ENCODE peak calls at places on chromosome 7, in five cellular contexts. N is GM12865, I is ovary, Q is A549, G is mesothelial cell of epicardium. K is an unnamed sample.

GRCh38 chr7:9958461-9958860 is 1015.2 kb upstream of the PHF14 start:
- DNase-seq in N (no peak), Q (no peak), I (no peak), G (no peak), K (no peak)

GRCh38 chr7:117308891-117309290 is 14.0 kb downstream of the WNT2 start:
- DNase-seq in Q (no peak), N (no peak), G (no peak), I (no peak), K (no peak)

GRCh38 chr7:137804819-137805218 is 42.0 kb downstream of the DGKI start:
- DNase-seq in N (no peak), G (no peak), I (no peak), Q (no peak), K (no peak)

GRCh38 chr7:30893357-30893756 is 18.3 kb upstream of the AQP1 start:
- DNase-seq in I (no peak), Q (no peak), G (no peak), N (no peak), K (no peak)

GRCh38 chr7:112009081-112009480 is 197.1 kb downstream of the DOCK4 start:
- DNase-seq in I (no peak), G (no peak), Q (no peak), N (peak; percentile 26), K (no peak)

GRCh38 chr7:30911133-30911532 is 520 bp upstream of the AQP1 start:
- DNase-seq in N (no peak), Q (no peak), G (no peak), I (no peak), K (no peak)

GRCh38 chr7:101743241-101743994 is 74.0 kb upstream of the CUX1 start:
- DNase-seq in Q (peak; percentile 60), I (peak; percentile 56), G (peak; percentile 76), N (peak; percentile 81), K (peak; percentile 53)

GRCh38 chr7:149489391-149490024 is 8.1 kb downstream of the ZNF746 start:
- DNase-seq in G (no peak), Q (peak; percentile 58), N (no peak), I (no peak), K (no peak)

GRCh38 chr7:30411897-30412296 is 66.7 kb downstream of the NOD1 start:
- DNase-seq in I (no peak), Q (no peak), G (no peak), N (no peak), K (no peak)

GRCh38 chr7:31517513-31517912 is 3.6 kb downstream of the ITPRID1 start:
- DNase-seq in G (no peak), N (no peak), Q (no peak), I (no peak), K (no peak)

GRCh38 chr7:94012748-94013147 is 8.6 kb upstream of the BET1 start:
- DNase-seq in N (no peak), G (no peak), I (no peak), Q (no peak), K (no peak)

GRCh38 chr7:151514461-151515396 is 5.0 kb downstream of the RHEB start:
- DNase-seq in N (no peak), I (no peak), G (no peak), Q (no peak), K (no peak)

GRCh38 chr7:22723171-22723601 is 3.8 kb upstream of the IL6 start:
- DNase-seq in G (no peak), Q (no peak), I (no peak), N (peak; percentile 46), K (no peak)

GRCh38 chr7:141430426-141431142 is 120.6 kb upstream of the AGK start:
- DNase-seq in Q (no peak), I (no peak), G (no peak), N (no peak), K (no peak)

GRCh38 chr7:111098926-111099250 is 8.0 kb downstream of the LRRN3 start:
- DNase-seq in G (no peak), N (no peak), I (no peak), Q (no peak), K (no peak)

GRCh38 chr7:28623105-28623730 is 210.9 kb downstream of the CREB5 start:
- DNase-seq in G (no peak), I (no peak), Q (no peak), N (peak; percentile 21), K (no peak)

GRCh38 chr7:17123020-17123419 is 175.4 kb upstream of the AHR start:
- DNase-seq in Q (no peak), G (no peak), N (peak; percentile 29), I (no peak), K (no peak)

GRCh38 chr7:28539289-28539981 is 127.1 kb downstream of the CREB5 start:
- DNase-seq in Q (no peak), G (no peak), I (no peak), N (peak; percentile 95), K (no peak)

GRCh38 chr7:117312593-117312992 is 10.3 kb downstream of the WNT2 start:
- DNase-seq in G (no peak), I (no peak), Q (no peak), N (no peak), K (no peak)

GRCh38 chr7:83574616-83575015 is 74.3 kb downstream of the SEMA3E start:
- DNase-seq in Q (no peak), G (no peak), N (no peak), I (no peak), K (no peak)

GRCh38 chr7:102875700-102876192 is 37.1 kb upstream of the LRRC17 start:
- DNase-seq in Q (peak; percentile 96), I (no peak), N (no peak), G (no peak), K (no peak)

GRCh38 chr7:80806653-80807052 is 112.2 kb downstream of the SEMA3C start:
- DNase-seq in I (no peak), Q (no peak), N (no peak), G (no peak), K (no peak)

GRCh38 chr7:116232920-116233319 is 22.6 kb downstream of the TES start:
- DNase-seq in G (no peak), I (no peak), N (no peak), Q (no peak), K (no peak)

GRCh38 chr7:152341039-152341913 is 94.5 kb downstream of the KMT2C start:
- DNase-seq in I (no peak), N (peak; percentile 59), Q (peak; percentile 71), G (no peak), K (no peak)

GRCh38 chr7:122802211-122802833 is 83.9 kb downstream of the CADPS2 start:
- DNase-seq in N (peak; percentile 33), Q (no peak), I (no peak), G (no peak), K (no peak)

GRCh38 chr7:138245682-138246081 is 169.4 kb downstream of the AKR1D1 start:
- DNase-seq in N (no peak), G (no peak), Q (no peak), I (no peak), K (no peak)

GRCh38 chr7:26918241-26918640 is 53.9 kb upstream of the SKAP2 start:
- DNase-seq in G (no peak), N (no peak), I (no peak), Q (no peak), K (no peak)

GRCh38 chr7:25613912-25614311 is 385.6 kb upstream of the NPVF start:
- DNase-seq in Q (no peak), G (no peak), I (no peak), N (no peak), K (no peak)

GRCh38 chr7:55158541-55158940 is 139.7 kb downstream of the EGFR start:
- DNase-seq in I (no peak), G (no peak), Q (no peak), N (no peak), K (no peak)

GRCh38 chr7:83326223-83326622 is 163.5 kb upstream of the PCLO start:
- DNase-seq in N (no peak), I (no peak), G (no peak), Q (no peak), K (no peak)

GRCh38 chr7:158362001-158362400 is 225.6 kb downstream of the PTPRN2 start:
- DNase-seq in I (no peak), Q (no peak), G (no peak), N (no peak), K (no peak)
- TF ChIP-seq CTCF in I (no peak), Q (no peak), G (no peak), N (no peak), K (no peak)

GRCh38 chr7:100152404-100152803 is 3.7 kb downstream of the LAMTOR4 start:
- DNase-seq in G (no peak), Q (no peak), I (no peak), N (no peak), K (no peak)

GRCh38 chr7:100148225-100148558 is 526 bp upstream of the LAMTOR4 start:
- DNase-seq in Q (no peak), G (no peak), I (no peak), N (no peak), K (no peak)

GRCh38 chr7:100152937-100153666 is 4.4 kb downstream of the LAMTOR4 start:
- DNase-seq in G (no peak), I (no peak), Q (no peak), N (no peak), K (no peak)

GRCh38 chr7:100147278-100147677 is 1.4 kb upstream of the LAMTOR4 start:
- DNase-seq in G (no peak), Q (no peak), N (no peak), I (no peak), K (no peak)

GRCh38 chr7:100148559-100149328 is at the start of gene LAMTOR4:
- DNase-seq in Q (peak; percentile 99), G (peak; percentile 95), I (peak; percentile 98), N (peak; percentile 100), K (peak; percentile 86)
- TF ChIP-seq CTCF in Q (no peak), G (no peak), I (no peak), N (peak; percentile 6), K (no peak)

GRCh38 chr7:66905689-66906088 is 15.3 kb upstream of the TMEM248 start:
- DNase-seq in Q (no peak), N (peak; percentile 15), G (no peak), I (no peak), K (no peak)
- TF ChIP-seq CTCF in Q (no peak), N (peak; percentile 17), G (no peak), I (no peak), K (no peak)

DNA sequence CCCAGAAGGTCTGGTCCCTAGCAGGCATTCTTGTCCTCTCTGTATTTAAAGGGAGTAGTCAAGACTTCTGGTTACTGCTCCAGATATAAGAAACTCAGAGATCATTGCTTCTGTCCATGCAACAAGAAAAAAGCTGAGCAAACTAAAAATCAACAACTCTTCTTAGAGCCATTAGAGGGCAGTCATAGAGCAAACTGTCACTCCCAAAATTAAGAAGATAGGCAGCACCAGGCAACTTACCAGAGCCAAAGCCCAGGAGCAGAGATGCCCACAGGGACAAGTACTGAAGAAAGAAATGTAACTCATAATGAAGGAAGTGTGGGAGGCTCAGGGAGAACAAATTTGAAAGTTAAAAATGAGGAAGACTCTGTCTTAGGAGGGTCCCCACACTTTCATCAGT is 472.9 kb upstream of the COBL start:
- DNase-seq in I (no peak), G (no peak), Q (no peak), N (no peak), K (no peak)
- TF ChIP-seq CTCF in I (no peak), G (no peak), Q (no peak), N (no peak), K (no peak)

GRCh38 chr7:109479388-109479787 is 909.7 kb downstream of the DNAJB9 start:
- DNase-seq in G (no peak), I (no peak), N (no peak), Q (no peak), K (no peak)
- TF ChIP-seq CTCF in G (no peak), I (no peak), N (no peak), Q (peak; percentile 30), K (no peak)